ENCODE peak calls at places on chromosomes 13 and 19, in seven cellular contexts. N is right lobe of liver, B is heart left ventricle, Z is spleen, I is transverse colon, D is GM12878, W is tibial nerve. V is an unnamed sample. For H3K27me3, the result is how much of the 10 kb centered on the place peaks cover.

GRCh38 chr13:26541041-26541440 is 16.4 kb upstream of the WASF3 start:
- DNase-seq in B (no peak), N (no peak), W (no peak), D (no peak), Z (no peak), I (no peak), V (no peak)

GRCh38 chr19:30046522-30046921 is 104.5 kb downstream of the URI1 start:
- DNase-seq in I (no peak), Z (no peak), D (peak), B (no peak), N (no peak), W (no peak), V (no peak)

GRCh38 chr13:65532231-65532630 is 1697.9 kb downstream of the PCDH9 start:
- DNase-seq in W (no peak), N (no peak), B (no peak), D (no peak), I (no peak), Z (no peak), V (no peak)

GRCh38 chr13:27170521-27171243 is 929 bp downstream of the USP12 start:
- DNase-seq in Z (peak), W (no peak), I (peak), D (no peak), B (peak), N (peak), V (peak)

GRCh38 chr13:24624801-24625231 is 55.4 kb upstream of the ATP12A start:
- DNase-seq in N (no peak), B (no peak), I (no peak), Z (no peak), W (no peak), D (no peak), V (no peak)

GRCh38 chr13:26629260-26629659 is 71.8 kb downstream of the WASF3 start:
- DNase-seq in B (no peak), I (no peak), W (no peak), Z (no peak), D (no peak), N (no peak), V (no peak)

GRCh38 chr13:28181413-28181812 is 43.1 kb downstream of the PAN3 start:
- DNase-seq in I (no peak), N (no peak), W (no peak), D (no peak), B (no peak), Z (no peak), V (no peak)

GRCh38 chr13:49053899-49054298 is 78.2 kb downstream of the FNDC3A start:
- DNase-seq in Z (no peak), B (no peak), W (no peak), D (no peak), N (no peak), I (no peak), V (no peak)

GRCh38 chr13:51229141-51229540 is 6.9 kb downstream of the FAM124A start:
- DNase-seq in I (no peak), Z (no peak), N (no peak), B (no peak), W (no peak), D (no peak), V (no peak)

GRCh38 chr19:2495130-2495641 is 19.3 kb downstream of the GADD45B start:
- DNase-seq in D (no peak), I (peak), N (peak), Z (peak), W (peak), B (peak), V (peak)

GRCh38 chr13:37075164-37075563 is 15.7 kb upstream of the SUPT20H start:
- DNase-seq in I (no peak), D (no peak), Z (no peak), B (no peak), N (no peak), W (no peak), V (no peak)

GRCh38 chr19:13849991-13850909 is 26.7 kb upstream of the NANOS3 start:
- DNase-seq in Z (peak), W (peak), B (peak), I (peak), D (no peak), N (peak), V (peak)

GRCh38 chr13:97072297-97072696 is 78.0 kb upstream of the OXGR1 start:
- DNase-seq in Z (no peak), I (no peak), N (no peak), B (no peak), W (no peak), D (no peak), V (no peak)

GRCh38 chr13:109737606-109738005 is 48.8 kb downstream of the IRS2 start:
- DNase-seq in N (no peak), D (no peak), I (no peak), Z (no peak), W (no peak), B (no peak), V (no peak)

GRCh38 chr19:16117594-16118033 is 5.9 kb downstream of the RAB8A start:
- DNase-seq in Z (peak), W (no peak), D (no peak), B (no peak), I (peak), N (no peak), V (no peak)

GRCh38 chr13:38366954-38367645 is 17.4 kb downstream of the UFM1 start:
- DNase-seq in N (no peak), Z (no peak), D (no peak), I (no peak), W (no peak), B (no peak), V (no peak)

GRCh38 chr13:44068737-44069136 is 189.0 kb downstream of the LACC1 start:
- DNase-seq in B (no peak), I (no peak), Z (no peak), D (no peak), N (no peak), W (no peak), V (no peak)

DNA sequence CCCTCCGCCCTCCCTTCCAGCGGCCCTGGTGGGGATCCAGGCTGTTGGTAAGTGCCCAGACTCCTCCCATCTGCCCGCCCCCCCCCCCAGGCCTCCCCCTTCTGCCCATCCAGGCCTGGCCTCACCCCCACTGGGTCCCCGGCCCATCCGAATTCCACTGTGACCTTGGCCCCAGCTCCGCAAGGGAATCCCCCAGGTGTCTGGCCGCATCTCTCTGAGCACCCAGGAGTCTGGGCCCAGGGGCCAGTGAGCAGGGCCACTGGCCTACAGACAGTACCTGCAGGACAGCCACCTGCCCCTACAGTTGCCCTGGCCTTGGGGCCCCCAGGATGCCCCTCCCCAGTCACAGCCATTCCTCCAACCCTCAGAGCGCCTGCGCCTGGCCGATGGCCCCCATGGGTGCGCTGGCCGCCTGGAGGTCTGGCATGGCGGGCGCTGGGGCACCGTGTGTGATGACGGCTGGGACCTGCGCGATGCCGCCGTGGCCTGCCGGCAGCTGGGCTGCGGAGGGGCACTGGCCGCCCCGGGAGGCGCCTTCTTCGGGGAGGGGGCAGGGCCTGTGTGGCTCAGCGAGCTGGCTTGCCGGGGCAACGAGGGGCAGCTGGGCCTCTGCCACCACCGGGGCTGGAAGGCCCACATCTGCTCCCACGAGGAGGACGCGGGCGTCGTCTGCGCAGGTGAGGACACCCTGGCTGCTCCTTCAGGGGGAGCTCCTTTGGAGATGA is 912 bp downstream of the SSC5D start:
- DNase-seq in N (no peak), W (no peak), I (no peak), D (no peak), B (no peak), Z (no peak), V (no peak)
- H3K27me3 ChIP-seq in N (under half), W (under half), I (under half), D (under half), B (under half), Z (under half), V (under half)

GRCh38 chr19:11252665-11253355 is 9.5 kb downstream of the DOCK6 start:
- DNase-seq in D (no peak), N (no peak), I (no peak), Z (no peak), W (no peak), B (peak), V (no peak)
- TF ChIP-seq POLR2A in D (no peak), N (no peak), I (no peak), Z (no peak), W (no peak), B (no peak), V (no peak)

GRCh38 chr19:40420766-40421467 is 4.9 kb downstream of the SERTAD1 start:
- DNase-seq in D (no peak), W (peak), B (peak), Z (peak), I (peak), N (peak), V (peak)

GRCh38 chr19:40420451-40420765 is 5.4 kb downstream of the SERTAD1 start:
- DNase-seq in W (no peak), N (no peak), D (no peak), Z (no peak), I (no peak), B (no peak), V (no peak)

GRCh38 chr19:40419780-40420179 is 6.0 kb downstream of the SERTAD1 start:
- DNase-seq in W (no peak), Z (no peak), N (no peak), D (no peak), B (no peak), I (no peak), V (no peak)

GRCh38 chr19:40422428-40423226 is 3.2 kb downstream of the SERTAD1 start:
- DNase-seq in I (no peak), W (no peak), Z (peak), B (no peak), N (no peak), D (no peak), V (no peak)

DNA sequence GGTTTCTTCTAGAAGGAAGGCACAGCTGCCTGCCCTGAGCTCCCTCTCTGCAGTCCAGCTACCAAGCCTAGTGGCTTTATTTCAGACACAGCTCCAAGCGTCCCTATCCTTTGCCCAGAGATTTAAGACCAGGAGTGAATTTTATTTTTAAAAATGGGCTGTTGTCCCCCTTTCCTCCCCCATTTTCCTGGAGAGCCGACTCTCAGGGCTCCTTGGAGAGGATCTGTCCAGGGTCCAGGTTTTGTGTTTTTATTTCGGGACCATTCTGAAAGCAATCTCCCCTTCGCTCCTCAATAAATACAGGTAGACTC is 4.4 kb downstream of the SERTAD1 start:
- DNase-seq in Z (no peak), D (no peak), B (no peak), N (no peak), I (no peak), W (no peak), V (no peak)
- H3K4me3 ChIP-seq in Z (peak), D (peak), B (peak), N (peak), I (peak), W (peak), V (no peak)

GRCh38 chr19:45975296-45975695 is 1.6 kb upstream of the NOVA2 start:
- DNase-seq in B (no peak), D (no peak), N (no peak), Z (no peak), I (no peak), W (no peak), V (no peak)
- H3K27me3 ChIP-seq in B (under half), D (under half), N (under half), Z (under half), I (half or more), W (under half), V (under half)

DNA sequence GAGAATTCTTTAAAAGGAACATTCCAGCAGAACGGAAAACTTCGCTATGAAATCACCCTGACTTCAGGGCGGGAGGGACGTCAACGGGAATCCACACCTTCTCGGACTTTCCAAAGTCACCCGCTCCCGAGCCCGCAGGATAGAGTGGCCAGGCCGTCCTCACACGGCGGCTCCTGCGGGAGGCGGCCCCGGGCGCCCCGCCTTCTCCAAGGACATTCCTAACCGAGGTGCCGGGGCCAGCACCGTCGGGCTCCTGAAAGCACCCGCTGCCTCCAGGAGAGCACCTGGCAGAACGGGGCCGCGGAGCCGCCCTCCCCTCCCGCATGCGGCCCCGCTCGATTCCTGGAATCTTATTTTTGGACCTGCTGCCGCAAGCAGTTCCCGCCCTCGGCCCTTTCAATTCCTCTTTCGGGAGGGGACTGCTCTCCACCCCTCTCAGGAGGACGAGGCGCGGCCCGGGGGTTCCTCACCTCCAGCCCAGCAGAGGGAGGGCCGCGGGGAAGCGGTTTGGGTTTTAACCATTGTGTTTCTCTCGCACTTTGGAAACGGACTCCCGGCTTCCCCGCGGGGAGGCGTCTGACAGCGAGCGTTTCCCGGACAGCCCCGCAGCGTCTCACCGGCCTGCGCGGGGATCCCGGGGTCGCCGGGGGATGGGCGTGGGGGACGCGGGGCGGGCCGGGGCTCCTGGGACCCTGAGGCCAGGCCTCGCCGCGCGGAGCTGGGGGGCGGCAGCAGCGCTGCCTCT is 938 bp downstream of the GAS6 start:
- DNase-seq in Z (no peak), B (peak), N (no peak), I (peak), W (no peak), D (no peak), V (peak)
- TF ChIP-seq POLR2A in Z (no peak), B (no peak), N (no peak), I (peak), W (no peak), D (no peak), V (peak)

GRCh38 chr13:111668451-111668850 is 348.0 kb downstream of the TEX29 start:
- DNase-seq in I (no peak), N (no peak), D (no peak), W (no peak), Z (no peak), B (no peak), V (no peak)
- H3K4me3 ChIP-seq in I (no peak), N (no peak), D (no peak), W (no peak), Z (no peak), B (no peak), V (no peak)

DNA sequence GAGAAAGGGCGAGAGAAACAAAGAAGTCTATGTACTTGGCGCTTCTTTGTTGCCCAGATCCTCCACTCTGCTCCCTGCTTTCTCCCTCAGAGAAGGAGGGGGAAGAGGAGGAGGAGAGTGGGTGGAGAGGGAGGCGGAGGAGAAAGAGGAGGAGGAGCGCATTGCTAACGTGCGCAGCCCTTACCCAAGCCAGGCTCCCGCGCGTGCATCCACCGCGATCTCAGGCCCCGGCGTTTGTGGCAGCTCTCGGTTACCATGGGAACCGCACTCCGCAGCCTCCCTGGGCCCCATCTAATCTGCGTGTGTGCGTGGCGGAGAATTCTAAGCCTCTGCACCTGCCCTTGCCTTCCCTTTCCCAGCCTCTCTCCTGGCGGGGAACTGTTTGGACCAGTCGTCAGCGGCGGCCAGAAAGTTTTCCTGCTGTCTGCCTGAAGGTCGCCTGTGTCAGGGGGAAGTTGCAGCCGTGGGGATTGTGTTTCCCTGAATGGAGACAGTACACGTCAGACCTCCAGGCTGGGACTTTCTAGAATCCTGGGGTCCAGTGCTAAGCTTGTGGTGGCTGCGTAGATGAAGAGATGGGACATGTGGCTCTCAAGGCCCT is at the start of gene ERICH6B:
- DNase-seq in N (no peak), W (no peak), I (no peak), B (no peak), Z (no peak), D (no peak), V (no peak)
- H3K27me3 ChIP-seq in N (under half), W (under half), I (under half), B (under half), Z (under half), D (under half), V (under half)

GRCh38 chr19:4452230-4452990 is 5.2 kb downstream of the UBXN6 start:
- DNase-seq in W (no peak), D (no peak), B (no peak), N (no peak), I (no peak), Z (no peak), V (no peak)
- TF ChIP-seq POLR2A in W (no peak), D (peak), B (no peak), N (no peak), I (no peak), Z (no peak), V (no peak)